ENCODE peak calls at places on chromosome 11, in six cellular contexts. Z is IMR-90, W is body of pancreas, U is heart left ventricle, I is breast epithelium, V is stomach. Q is an unnamed sample. For H3K4me1, the result is how much of the 10 kb centered on the place peaks cover.

GRCh38 chr11:20474176-20474950 is 86.8 kb downstream of the PRMT3 start:
- DNase-seq in V (no peak), Z (no peak), W (no peak), I (no peak), U (no peak), Q (no peak)

GRCh38 chr11:116527180-116527991 is 245.4 kb downstream of the BUD13 start:
- DNase-seq in V (no peak), I (no peak), Z (no peak), W (no peak), U (no peak), Q (peak)

GRCh38 chr11:105000167-105000566 is 22.8 kb downstream of the CASP5 start:
- DNase-seq in V (no peak), U (no peak), W (no peak), I (no peak), Z (no peak), Q (no peak)

GRCh38 chr11:12329169-12329568 is 48.2 kb upstream of the PARVA start:
- DNase-seq in V (no peak), W (no peak), I (no peak), U (no peak), Z (no peak), Q (no peak)

GRCh38 chr11:14768789-14769188 is 123.2 kb downstream of the CYP2R1 start:
- DNase-seq in Z (no peak), U (no peak), V (no peak), W (no peak), I (no peak), Q (no peak)

GRCh38 chr11:13701506-13701905 is 33.0 kb downstream of the FAR1 start:
- DNase-seq in V (no peak), W (no peak), I (no peak), Z (no peak), U (no peak), Q (no peak)

GRCh38 chr11:126281666-126282175 is 1.2 kb upstream of the TIRAP start:
- DNase-seq in I (no peak), W (no peak), U (no peak), Z (no peak), V (no peak), Q (no peak)

GRCh38 chr11:29343465-29344333 is 673.1 kb downstream of the KCNA4 start:
- DNase-seq in Z (peak), V (peak), W (peak), I (peak), U (peak), Q (no peak)

GRCh38 chr11:88146106-88146505 is 29.1 kb downstream of the RAB38 start:
- DNase-seq in V (no peak), W (no peak), U (no peak), I (no peak), Z (no peak), Q (no peak)

GRCh38 chr11:72069787-72070251 is 10.5 kb downstream of the NUMA1 start:
- DNase-seq in W (peak), V (peak), U (peak), Z (peak), I (peak), Q (peak)
- TF ChIP-seq POLR2A in W (peak), V (no peak), U (peak), Z (no peak), I (no peak), Q (no peak)

DNA sequence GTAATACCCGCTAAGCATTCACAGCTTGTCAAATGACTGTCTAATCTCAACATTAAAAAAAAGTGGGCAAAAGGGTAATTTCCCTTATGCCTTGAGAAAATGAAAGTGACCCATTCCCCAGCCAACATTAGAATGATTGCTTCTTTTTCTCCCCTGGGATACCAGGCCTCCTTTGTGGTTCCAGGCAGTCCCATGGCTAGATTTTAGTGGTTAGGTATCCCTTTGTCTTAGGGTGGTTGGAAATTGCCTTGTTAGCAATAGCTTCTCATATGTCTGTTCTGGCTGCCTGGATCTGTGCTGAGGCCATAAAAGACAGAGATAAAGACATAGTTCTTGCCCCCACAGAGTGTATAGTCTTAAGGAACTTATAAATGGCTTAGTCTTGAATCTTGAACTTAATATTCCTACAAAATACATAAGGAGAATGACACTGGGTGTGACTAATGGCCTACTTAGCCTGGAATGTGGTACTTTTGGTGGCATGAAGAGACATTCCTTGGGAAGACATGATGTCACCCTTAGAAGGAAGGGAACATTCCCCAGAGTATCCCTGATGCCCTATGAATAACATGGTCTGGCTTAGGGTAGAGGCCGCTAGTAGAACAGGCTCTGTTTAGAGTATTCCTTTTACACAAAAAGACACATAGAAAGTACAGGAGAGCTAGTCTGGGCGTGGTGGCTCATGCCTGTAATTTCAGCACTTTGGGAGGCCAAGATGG is 90.3 kb downstream of the ZBTB16 start:
- DNase-seq in V (no peak), Z (no peak), U (no peak), I (no peak), W (no peak), Q (no peak)
- H3K4me1 ChIP-seq in V (half or more), Z (under half), U (half or more), I (under half), W (half or more), Q (under half)

GRCh38 chr11:77473801-77474508 is at the start of gene PAK1:
- DNase-seq in I (peak), Z (peak), U (peak), V (peak), W (peak), Q (peak)
- TF ChIP-seq POLR2A in I (no peak), Z (no peak), U (no peak), V (no peak), W (peak), Q (peak)

GRCh38 chr11:65315866-65316233 is 1.2 kb downstream of the CDC42EP2 start:
- DNase-seq in U (no peak), I (no peak), V (no peak), Z (no peak), W (no peak), Q (no peak)

GRCh38 chr11:65314501-65315203 is at the start of gene CDC42EP2:
- DNase-seq in U (peak), Z (peak), I (peak), V (peak), W (peak), Q (peak)

GRCh38 chr11:65315204-65315865 is 669 bp downstream of the CDC42EP2 start:
- DNase-seq in W (peak), Z (peak), I (peak), U (peak), V (peak), Q (peak)

GRCh38 chr11:65316979-65317786 is 2.5 kb downstream of the CDC42EP2 start:
- DNase-seq in W (peak), I (peak), V (peak), U (peak), Z (peak), Q (peak)

GRCh38 chr11:65316311-65316978 is 1.8 kb downstream of the CDC42EP2 start:
- DNase-seq in Z (peak), W (peak), I (no peak), V (no peak), U (no peak), Q (no peak)
- H3K4me1 ChIP-seq in Z (under half), W (under half), I (under half), V (half or more), U (under half), Q (under half)

GRCh38 chr11:119422505-119423416 is at the start of gene THY1:
- DNase-seq in Z (peak), I (no peak), V (no peak), U (no peak), W (no peak), Q (no peak)
- TF ChIP-seq POLR2A in Z (peak), I (no peak), V (no peak), U (no peak), W (no peak), Q (no peak)

DNA sequence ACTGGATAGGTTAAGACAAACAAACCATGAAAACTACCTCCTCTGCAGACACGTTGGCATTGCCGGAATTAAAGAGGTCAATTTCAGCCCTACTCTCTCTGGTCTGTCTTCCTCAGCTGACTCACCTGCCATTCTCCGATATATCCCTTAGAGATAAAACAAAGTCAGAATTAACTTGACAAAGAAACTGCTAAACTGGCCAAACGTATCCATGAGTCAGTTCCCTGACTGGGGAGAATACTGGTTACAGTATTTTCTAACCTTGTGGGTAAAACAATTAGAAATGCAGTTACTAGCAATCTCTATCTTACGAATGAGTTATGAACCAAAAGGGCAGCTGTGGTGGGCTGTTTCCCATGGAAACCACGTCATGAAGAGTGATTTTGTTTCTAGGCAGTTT is 96.2 kb downstream of the RDX start:
- DNase-seq in W (no peak), U (no peak), I (no peak), V (no peak), Z (peak), Q (no peak)
- H3K4me1 ChIP-seq in W (under half), U (under half), I (under half), V (under half), Z (under half), Q (under half)

DNA sequence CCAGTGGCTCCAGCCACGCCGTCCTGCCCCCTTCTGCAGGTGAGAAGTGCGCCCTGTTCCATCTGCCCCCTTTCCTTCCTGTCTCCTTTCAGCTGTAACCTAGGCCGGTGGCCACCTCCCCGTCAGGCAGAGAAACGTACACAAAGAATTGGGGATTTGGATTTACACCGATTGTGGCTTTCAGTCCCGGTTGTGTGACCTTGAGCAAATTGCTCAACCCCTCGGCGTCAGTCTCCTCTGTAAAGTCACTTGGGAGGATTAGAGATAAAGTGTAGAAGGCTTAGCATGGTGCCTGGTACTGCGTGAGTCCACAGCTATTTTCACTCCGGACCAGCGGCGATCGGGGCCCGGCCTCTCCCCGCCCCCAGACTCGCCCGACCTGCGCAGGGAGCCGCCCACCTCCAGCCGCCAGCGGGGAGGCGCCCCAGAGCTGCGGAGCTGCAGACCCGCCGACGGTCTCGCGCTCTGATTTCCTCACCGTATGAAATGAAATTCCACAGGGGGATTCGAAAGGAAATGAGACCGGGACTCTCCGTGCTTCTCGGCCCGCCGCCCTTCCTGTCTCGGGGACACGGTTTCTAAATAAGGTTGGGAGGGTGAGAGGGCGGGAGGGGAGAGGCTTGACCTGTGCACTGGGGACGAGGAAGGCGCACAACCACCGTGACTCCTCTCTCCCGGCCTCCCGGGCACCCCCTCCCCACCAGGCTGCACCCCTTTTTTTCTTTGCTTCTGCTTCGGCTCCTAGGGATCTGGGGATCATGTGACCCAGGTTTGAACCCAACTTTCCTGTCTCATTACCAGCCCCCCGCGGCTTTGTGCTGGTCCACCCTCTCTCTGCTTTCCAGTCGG is 703 bp upstream of the FZD4 start:
- DNase-seq in U (peak), I (peak), W (peak), Z (peak), V (peak), Q (peak)
- TF ChIP-seq POLR2A in U (peak), I (no peak), W (peak), Z (no peak), V (no peak), Q (peak)

GRCh38 chr11:41861791-41862190 is 402.3 kb upstream of the LRRC4C start:
- DNase-seq in I (no peak), Z (no peak), V (no peak), U (no peak), W (no peak), Q (no peak)
- H3K4me1 ChIP-seq in I (under half), Z (under half), V (under half), U (under half), W (under half), Q (under half)

Q was measured in ovary.